ENCODE peak calls at places on chromosome 1, in nine cellular contexts. J is A549; G is left lung; K is osteoblast; A is pancreas; M is transverse colon; C is heart left ventricle; N is stomach; U is CD8-positive, alpha-beta T cell. Y is an unnamed sample.

GRCh38 chr1:211947396-211948295 is 87.7 kb downstream of the INTS7 start:
- DNase-seq in N (no peak), K (no peak), A (no peak), M (no peak), J (no peak), U (no peak), G (no peak), C (no peak), Y (no peak)

GRCh38 chr1:235883261-235883927 is 16.7 kb upstream of the LYST start:
- DNase-seq in K (peak; percentile 91), N (peak; percentile 92), M (peak; percentile 76), U (no peak), C (peak; percentile 91), J (no peak), G (peak; percentile 74), A (peak; percentile 87), Y (peak; percentile 60)

GRCh38 chr1:5765997-5766913 is 226.0 kb downstream of the NPHP4 start:
- DNase-seq in U (no peak), A (peak; percentile 37), J (no peak), G (no peak), C (no peak), N (no peak), K (peak; percentile 73), M (no peak), Y (no peak)

GRCh38 chr1:17046043-17046657 is 7.7 kb downstream of the SDHB start:
- DNase-seq in G (no peak), M (no peak), C (no peak), A (no peak), U (no peak), J (peak; percentile 51), N (no peak), K (peak; percentile 83), Y (no peak)

GRCh38 chr1:78146137-78146822 is 100.5 kb downstream of the GIPC2 start:
- DNase-seq in J (no peak), G (no peak), C (no peak), U (no peak), M (no peak), K (peak; percentile 34), A (no peak), N (no peak), Y (no peak)

GRCh38 chr1:70290248-70290647 is 64.3 kb downstream of the ANKRD13C start:
- DNase-seq in J (no peak), K (peak; percentile 81), U (no peak), G (no peak), C (no peak), A (no peak), M (no peak), N (no peak), Y (no peak)

GRCh38 chr1:41783189-41783639 is 135.5 kb downstream of the HIVEP3 start:
- DNase-seq in M (no peak), K (peak; percentile 94), N (no peak), A (no peak), J (peak; percentile 36), C (no peak), U (no peak), G (no peak), Y (no peak)

GRCh38 chr1:173861731-173862145 is 6.1 kb downstream of the GAS5 start:
- DNase-seq in J (no peak), G (no peak), M (no peak), A (no peak), U (no peak), K (no peak), C (no peak), N (no peak), Y (no peak)

GRCh38 chr1:54619749-54620148 is 3.6 kb downstream of the FAM151A start:
- DNase-seq in C (no peak), N (no peak), U (no peak), G (no peak), M (no peak), J (no peak), A (peak; percentile 36), K (peak; percentile 18), Y (no peak)

GRCh38 chr1:54627181-54627580 is 3.9 kb upstream of the FAM151A start:
- DNase-seq in A (no peak), J (no peak), G (no peak), N (no peak), U (no peak), C (no peak), K (peak; percentile 17), M (no peak), Y (no peak)

GRCh38 chr1:54624466-54625464 is 1.4 kb upstream of the FAM151A start:
- DNase-seq in K (peak; percentile 27), G (no peak), N (no peak), J (no peak), M (no peak), U (no peak), C (no peak), A (no peak), Y (no peak)

DNA sequence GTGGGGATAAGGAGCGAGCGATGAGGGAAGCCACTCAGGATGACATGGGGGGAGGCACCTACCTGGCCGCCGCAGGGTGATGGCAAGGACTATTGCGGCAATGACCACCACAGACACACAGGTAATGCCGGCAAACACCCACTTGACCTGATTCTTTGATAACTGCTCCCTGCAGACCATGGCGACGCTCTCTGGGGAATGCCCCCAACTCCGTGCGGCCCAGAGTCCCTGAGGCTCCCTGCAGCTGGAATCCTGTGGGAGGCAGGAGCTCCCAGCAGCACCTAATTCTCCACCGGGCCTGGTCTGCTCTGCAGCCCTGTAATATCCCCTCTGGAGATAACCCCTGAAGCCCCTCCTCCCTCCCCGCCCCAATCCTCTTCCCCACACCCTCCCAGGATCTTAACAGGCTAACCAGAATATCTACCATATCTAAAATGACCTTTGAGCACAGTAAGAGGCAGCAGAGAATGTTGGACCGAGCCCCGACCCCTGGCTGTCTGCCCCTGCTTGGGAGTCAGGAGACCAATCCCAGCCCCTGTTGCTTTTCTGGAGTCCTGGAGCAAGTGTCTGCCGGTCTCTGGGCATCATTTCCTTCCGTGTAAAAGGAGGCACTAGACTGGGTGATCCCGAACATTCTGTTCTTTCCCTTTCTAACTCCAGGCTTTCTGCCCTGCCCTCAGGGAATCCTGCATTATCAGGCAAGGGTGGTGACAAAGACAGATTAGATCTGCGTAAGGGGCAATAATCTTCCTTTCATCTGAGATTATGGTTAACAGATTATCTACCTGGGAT is at the start of gene FAM151A:
- DNase-seq in G (no peak), K (peak; percentile 36), J (no peak), A (no peak), U (no peak), C (peak; percentile 52), M (no peak), N (no peak), Y (no peak)
- H3K4me3 ChIP-seq in G (no peak within 1 kb of the TSS), K (no peak within 1 kb of the TSS), J (no peak within 1 kb of the TSS), A (no peak within 1 kb of the TSS), U (no peak within 1 kb of the TSS), C (no peak within 1 kb of the TSS), M (no peak within 1 kb of the TSS), N (no peak within 1 kb of the TSS), Y (no peak within 1 kb of the TSS)

GRCh38 chr1:36382231-36382630 is 3.5 kb downstream of the STK40 start:
- DNase-seq in J (no peak), M (no peak), C (peak; percentile 3), K (no peak), N (no peak), U (no peak), A (no peak), G (no peak), Y (no peak)

GRCh38 chr1:36380003-36380631 is 5.6 kb downstream of the STK40 start:
- DNase-seq in G (no peak), N (no peak), J (no peak), A (no peak), C (no peak), K (no peak), U (no peak), M (no peak), Y (no peak)

GRCh38 chr1:36381405-36381804 is 4.3 kb downstream of the STK40 start:
- DNase-seq in C (peak; percentile 2), U (no peak), K (no peak), N (no peak), M (no peak), J (no peak), A (no peak), G (no peak), Y (no peak)

GRCh38 chr1:36382669-36383068 is 3.1 kb downstream of the STK40 start:
- DNase-seq in M (no peak), U (no peak), N (no peak), A (no peak), C (no peak), J (no peak), G (no peak), K (no peak), Y (no peak)

DNA sequence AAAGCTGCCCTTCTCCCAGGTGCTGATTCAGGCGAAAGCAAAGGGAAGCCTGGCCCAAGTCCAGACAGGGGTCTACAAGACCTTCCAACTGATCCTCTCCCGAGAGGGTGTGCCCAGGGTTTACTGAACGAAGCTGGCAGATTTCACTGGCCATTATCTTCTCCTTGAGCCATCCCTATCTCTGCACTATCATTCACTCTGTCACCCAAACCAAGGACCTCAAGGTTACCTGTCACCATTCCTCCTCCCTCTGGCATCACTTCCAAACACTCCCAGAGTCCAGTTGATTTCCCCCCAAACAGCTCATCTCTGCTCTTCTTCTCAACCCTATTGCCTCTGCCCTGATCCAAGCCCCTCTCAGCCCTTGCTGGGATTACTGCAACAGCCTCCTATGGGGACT is 4.9 kb downstream of the STK40 start:
- DNase-seq in J (no peak), G (no peak), K (no peak), M (no peak), C (no peak), U (no peak), N (no peak), A (no peak), Y (no peak)
- H3K4me1 ChIP-seq in J (peaks cover 18% of the 10 kb centered on the region), G (peaks cover 83% of the 10 kb centered on the region), K (peaks cover 11% of the 10 kb centered on the region), M (peaks cover 28% of the 10 kb centered on the region), C (peaks cover 67% of the 10 kb centered on the region), U (peaks cover 33% of the 10 kb centered on the region), N (peaks cover 80% of the 10 kb centered on the region), A (peaks cover 49% of the 10 kb centered on the region), Y (no peaks in the 10 kb centered on the region)

GRCh38 chr1:228163776-228164534 is 1.6 kb upstream of the IBA57 start:
- DNase-seq in N (no peak), K (no peak), A (no peak), U (no peak), J (no peak), C (no peak), G (peak; percentile 62), M (no peak), Y (no peak)

GRCh38 chr1:228163004-228163753 is 2.4 kb upstream of the IBA57 start:
- DNase-seq in J (no peak), G (peak; percentile 81), A (no peak), N (peak; percentile 43), K (no peak), U (no peak), M (peak; percentile 51), C (peak; percentile 85), Y (no peak)

GRCh38 chr1:228164561-228165371 is 838 bp upstream of the IBA57 start:
- DNase-seq in C (no peak), J (no peak), M (no peak), U (no peak), G (peak; percentile 70), N (no peak), A (no peak), K (no peak), Y (no peak)

GRCh38 chr1:228166170-228166936 is 749 bp downstream of the IBA57 start:
- DNase-seq in M (peak; percentile 79), G (peak; percentile 80), J (peak; percentile 74), A (peak; percentile 75), K (peak; percentile 100), U (peak; percentile 56), N (peak; percentile 63), C (peak; percentile 90), Y (peak; percentile 54)

GRCh38 chr1:228165372-228166169 is at the start of gene IBA57:
- DNase-seq in A (peak; percentile 98), U (peak; percentile 99), K (peak; percentile 100), M (peak; percentile 100), C (peak; percentile 100), G (peak; percentile 99), N (peak; percentile 100), J (peak; percentile 96), Y (peak; percentile 100)
- H3K27ac ChIP-seq in A (peak within 1 kb of the TSS; percentile 100), U (peak within 1 kb of the TSS; percentile 99), K (peak within 1 kb of the TSS; percentile 98), M (peak within 1 kb of the TSS; percentile 97), C (peak within 1 kb of the TSS; percentile 100), G (peak within 1 kb of the TSS; percentile 99), N (peak within 1 kb of the TSS; percentile 95), J (peak within 1 kb of the TSS; percentile 97), Y (peak within 1 kb of the TSS; percentile 79)

DNA sequence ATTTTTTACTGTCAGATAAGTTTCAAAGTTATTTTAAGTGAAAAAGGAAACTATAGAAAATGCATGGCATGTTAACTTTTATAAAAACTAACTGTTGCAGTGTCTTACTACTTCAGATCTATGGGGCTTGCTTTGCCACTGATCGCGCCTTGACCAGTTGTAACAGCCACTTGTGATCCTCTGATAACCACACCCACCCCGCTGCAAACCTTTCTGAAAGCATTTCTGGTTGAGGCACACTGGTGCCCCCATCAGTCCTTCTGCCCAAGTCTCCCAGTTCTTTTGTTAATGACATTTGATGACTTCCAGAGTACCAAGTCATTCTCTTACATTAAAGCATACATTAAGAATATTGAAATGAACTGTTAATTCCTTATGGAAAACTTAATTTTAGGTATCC is 64.9 kb downstream of the PRDM2 start:
- DNase-seq in U (peak; percentile 43), M (no peak), G (no peak), K (no peak), J (no peak), C (no peak), N (no peak), A (no peak), Y (peak; percentile 17)
- H3K4me3 ChIP-seq in U (no peak overlapping the region), M (no peak overlapping the region), G (no peak overlapping the region), K (no peak overlapping the region), J (no peak overlapping the region), C (no peak overlapping the region), N (no peak overlapping the region), A (no peak overlapping the region), Y (no peak overlapping the region)

Y was measured in SJCRH30.